ENCODE peak calls at places on chromosomes 7 and 10, in four cellular contexts. One of them, this sample, is unnamed.
A peak's percentile ranks its signal among the peaks of the same experiment; 100 is the strongest.

GRCh38 chr10:23442936-23443335 is 4.1 kb downstream of the OTUD1 start:
- DNase-seq in breast epithelium: no peak
- DNase-seq in CD4-positive, alpha-beta memory T cell: no peak
- DNase-seq in AG04449: no peak
- DNase-seq in this sample: no peak

GRCh38 chr7:23268746-23269145 is 22.2 kb downstream of the GPNMB start:
- DNase-seq in breast epithelium: no peak
- DNase-seq in CD4-positive, alpha-beta memory T cell: no peak
- DNase-seq in AG04449: no peak
- DNase-seq in this sample: no peak

GRCh38 chr7:17448479-17449423 is 150.3 kb downstream of the AHR start:
- DNase-seq in breast epithelium: no peak
- DNase-seq in CD4-positive, alpha-beta memory T cell: no peak
- DNase-seq in AG04449: no peak
- DNase-seq in this sample: no peak

GRCh38 chr7:79806161-79806734 is 328.4 kb upstream of the GNAI1 start:
- DNase-seq in breast epithelium: no peak
- DNase-seq in CD4-positive, alpha-beta memory T cell: no peak
- DNase-seq in AG04449: no peak
- DNase-seq in this sample: no peak

GRCh38 chr10:105691811-105692210 is 1050.7 kb downstream of the SORCS3 start:
- DNase-seq in breast epithelium: no peak
- DNase-seq in CD4-positive, alpha-beta memory T cell: no peak
- DNase-seq in AG04449: no peak
- DNase-seq in this sample: no peak

GRCh38 chr10:92592761-92593552 is at the start of gene KIF11:
- DNase-seq in breast epithelium: peak; percentile 97
- DNase-seq in CD4-positive, alpha-beta memory T cell: peak; percentile 97
- DNase-seq in AG04449: peak; percentile 72
- DNase-seq in this sample: peak; percentile 97

GRCh38 chr7:131970602-131971001 is 414.2 kb upstream of the PODXL start:
- DNase-seq in breast epithelium: no peak
- DNase-seq in CD4-positive, alpha-beta memory T cell: no peak
- DNase-seq in AG04449: no peak
- DNase-seq in this sample: no peak

GRCh38 chr7:561631-562393 is 42.2 kb upstream of the PDGFA start:
- DNase-seq in breast epithelium: no peak
- DNase-seq in CD4-positive, alpha-beta memory T cell: no peak
- DNase-seq in AG04449: no peak
- DNase-seq in this sample: no peak

GRCh38 chr10:110820321-110820814 is 51.4 kb upstream of the PDCD4 start:
- DNase-seq in breast epithelium: peak; percentile 63
- DNase-seq in CD4-positive, alpha-beta memory T cell: no peak
- DNase-seq in AG04449: no peak
- DNase-seq in this sample: peak; percentile 61

GRCh38 chr7:101172854-101173751 is 7.0 kb downstream of the NAT16 start:
- DNase-seq in breast epithelium: peak; percentile 31
- DNase-seq in CD4-positive, alpha-beta memory T cell: no peak
- DNase-seq in AG04449: no peak
- DNase-seq in this sample: no peak
- H3K4me3 ChIP-seq in breast epithelium: peak overlapping the region; percentile 15
- H3K4me3 ChIP-seq in CD4-positive, alpha-beta memory T cell: no peak overlapping the region
- H3K4me3 ChIP-seq in AG04449: peak overlapping the region; percentile 42
- H3K4me3 ChIP-seq in this sample: no peak overlapping the region

DNA sequence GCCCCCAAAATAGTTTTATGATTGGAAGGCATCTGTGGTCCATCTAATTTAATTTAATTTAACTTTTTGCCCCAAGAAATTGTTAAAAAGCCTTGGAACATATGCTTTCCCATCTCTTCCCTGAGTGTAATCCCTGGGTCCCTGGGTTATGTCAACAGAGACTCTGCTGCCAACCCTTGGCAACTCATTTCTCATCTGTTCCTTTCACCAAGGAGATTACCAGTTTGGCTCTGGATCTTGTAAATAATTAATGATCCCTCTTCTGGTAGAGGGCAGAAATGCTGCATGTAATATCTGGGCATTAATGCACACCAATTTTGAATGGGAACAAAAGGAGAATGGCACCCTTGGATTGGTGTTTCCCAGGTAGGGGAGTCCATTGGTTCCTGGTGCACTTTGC is 514.2 kb downstream of the CCSER2 start:
- DNase-seq in breast epithelium: no peak
- DNase-seq in CD4-positive, alpha-beta memory T cell: no peak
- DNase-seq in AG04449: no peak
- DNase-seq in this sample: no peak
- H3K4me3 ChIP-seq in breast epithelium: no peak overlapping the region
- H3K4me3 ChIP-seq in CD4-positive, alpha-beta memory T cell: no peak overlapping the region
- H3K4me3 ChIP-seq in AG04449: no peak overlapping the region
- H3K4me3 ChIP-seq in this sample: no peak overlapping the region

GRCh38 chr7:121328508-121329459 is at the start of gene WNT16:
- DNase-seq in breast epithelium: no peak
- DNase-seq in CD4-positive, alpha-beta memory T cell: no peak
- DNase-seq in AG04449: no peak
- DNase-seq in this sample: peak; percentile 46
- H3K4me3 ChIP-seq in breast epithelium: peak within 1 kb of the TSS; percentile 34
- H3K4me3 ChIP-seq in CD4-positive, alpha-beta memory T cell: no peak within 1 kb of the TSS
- H3K4me3 ChIP-seq in AG04449: peak within 1 kb of the TSS; percentile 57
- H3K4me3 ChIP-seq in this sample: no peak within 1 kb of the TSS

GRCh38 chr10:121831777-121832176 is 96.1 kb downstream of the ATE1 start:
- DNase-seq in breast epithelium: no peak
- DNase-seq in CD4-positive, alpha-beta memory T cell: no peak
- DNase-seq in AG04449: no peak
- DNase-seq in this sample: no peak
- H3K4me3 ChIP-seq in breast epithelium: no peak overlapping the region
- H3K4me3 ChIP-seq in CD4-positive, alpha-beta memory T cell: no peak overlapping the region
- H3K4me3 ChIP-seq in AG04449: no peak overlapping the region
- H3K4me3 ChIP-seq in this sample: no peak overlapping the region

DNA sequence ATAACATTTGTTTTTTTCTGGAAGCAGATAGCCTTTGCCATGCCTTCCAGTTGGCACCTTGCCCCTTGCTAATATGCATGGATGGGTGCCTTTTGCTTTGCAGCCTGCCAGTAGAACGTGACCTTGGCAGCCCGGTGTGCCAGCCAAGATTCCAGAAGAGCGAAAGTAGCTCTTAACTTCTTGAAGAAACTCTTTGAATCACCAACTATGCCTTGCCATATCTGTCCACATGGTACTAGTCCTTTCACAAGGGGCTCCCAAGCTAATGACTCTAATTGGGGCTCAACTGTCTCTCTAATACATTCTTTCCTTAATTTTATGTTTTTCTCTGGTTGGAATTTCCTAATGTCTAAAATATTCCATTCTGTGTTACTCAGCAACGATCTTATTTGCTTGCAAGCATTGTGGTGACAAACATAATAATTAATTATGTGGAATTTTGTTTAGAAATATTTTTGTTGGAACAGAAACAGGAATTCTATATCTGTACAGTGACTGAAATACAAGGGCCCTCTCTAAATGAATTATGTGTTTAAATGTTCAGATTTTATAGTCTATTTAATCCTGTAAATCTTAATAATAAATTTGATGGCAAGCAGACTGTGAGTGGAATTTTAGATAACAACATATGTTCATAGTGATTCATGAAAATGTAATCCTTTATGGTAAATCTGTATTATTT is 45.8 kb downstream of the HDAC9 start:
- DNase-seq in breast epithelium: no peak
- DNase-seq in CD4-positive, alpha-beta memory T cell: no peak
- DNase-seq in AG04449: peak; percentile 77
- DNase-seq in this sample: peak; percentile 17
- H3K4me3 ChIP-seq in breast epithelium: no peak overlapping the region
- H3K4me3 ChIP-seq in CD4-positive, alpha-beta memory T cell: no peak overlapping the region
- H3K4me3 ChIP-seq in AG04449: no peak overlapping the region
- H3K4me3 ChIP-seq in this sample: no peak overlapping the region

GRCh38 chr7:101819913-101820522 is 2.6 kb downstream of the CUX1 start:
- DNase-seq in breast epithelium: no peak
- DNase-seq in CD4-positive, alpha-beta memory T cell: no peak
- DNase-seq in AG04449: no peak
- DNase-seq in this sample: no peak
- H3K4me3 ChIP-seq in breast epithelium: no peak overlapping the region
- H3K4me3 ChIP-seq in CD4-positive, alpha-beta memory T cell: no peak overlapping the region
- H3K4me3 ChIP-seq in AG04449: no peak overlapping the region
- H3K4me3 ChIP-seq in this sample: no peak overlapping the region

GRCh38 chr7:122305475-122306319 is 1.1 kb upstream of the FEZF1 start:
- DNase-seq in breast epithelium: no peak
- DNase-seq in CD4-positive, alpha-beta memory T cell: no peak
- DNase-seq in AG04449: no peak
- DNase-seq in this sample: no peak

GRCh38 chr7:122303522-122303970 is 1.0 kb downstream of the FEZF1 start:
- DNase-seq in breast epithelium: no peak
- DNase-seq in CD4-positive, alpha-beta memory T cell: no peak
- DNase-seq in AG04449: no peak
- DNase-seq in this sample: no peak

GRCh38 chr7:122303971-122304603 is 463 bp downstream of the FEZF1 start:
- DNase-seq in breast epithelium: no peak
- DNase-seq in CD4-positive, alpha-beta memory T cell: no peak
- DNase-seq in AG04449: no peak
- DNase-seq in this sample: no peak

GRCh38 chr7:122304604-122304975 is at the start of gene FEZF1:
- DNase-seq in breast epithelium: no peak
- DNase-seq in CD4-positive, alpha-beta memory T cell: no peak
- DNase-seq in AG04449: no peak
- DNase-seq in this sample: no peak

GRCh38 chr7:122304996-122305421 is 459 bp upstream of the FEZF1 start:
- DNase-seq in breast epithelium: no peak
- DNase-seq in CD4-positive, alpha-beta memory T cell: no peak
- DNase-seq in AG04449: no peak
- DNase-seq in this sample: no peak
- H3K4me3 ChIP-seq in breast epithelium: peak overlapping the region; percentile 26
- H3K4me3 ChIP-seq in CD4-positive, alpha-beta memory T cell: no peak overlapping the region
- H3K4me3 ChIP-seq in AG04449: no peak overlapping the region
- H3K4me3 ChIP-seq in this sample: no peak overlapping the region

GRCh38 chr7:122316467-122317394 is 12.2 kb upstream of the FEZF1 start:
- DNase-seq in breast epithelium: no peak
- DNase-seq in CD4-positive, alpha-beta memory T cell: no peak
- DNase-seq in AG04449: no peak
- DNase-seq in this sample: no peak
- H3K4me3 ChIP-seq in breast epithelium: no peak overlapping the region
- H3K4me3 ChIP-seq in CD4-positive, alpha-beta memory T cell: no peak overlapping the region
- H3K4me3 ChIP-seq in AG04449: no peak overlapping the region
- H3K4me3 ChIP-seq in this sample: no peak overlapping the region

This sample was measured in BE2C.